ENCODE peak calls at places on chromosomes 5 and 9, in four cellular contexts. N, P, J and H are unnamed samples. For H3K4me1, the result is how much of the 10 kb centered on the place peaks cover.

GRCh38 chr5:146647656-146648199 is 131.7 kb upstream of the GPR151 start:
- DNase-seq in N (peak), P (peak), J (no peak), H (no peak)

GRCh38 chr5:1255081-1255561 is 29.9 kb downstream of the SLC6A18 start:
- DNase-seq in N (no peak), P (no peak), J (no peak), H (peak)

GRCh38 chr5:112929336-112930081 is 7.5 kb upstream of the REEP5 start:
- DNase-seq in N (no peak), P (no peak), J (no peak), H (peak)

GRCh38 chr9:89654025-89654662 is 49.3 kb downstream of the GADD45G start:
- DNase-seq in N (no peak), P (no peak), J (no peak), H (no peak)

GRCh38 chr5:172834570-172835245 is 657 bp downstream of the ERGIC1 start:
- DNase-seq in N (no peak), P (peak), J (no peak), H (peak)

GRCh38 chr5:149288437-149288836 is 16.8 kb downstream of the AFAP1L1 start:
- DNase-seq in N (no peak), P (no peak), J (no peak), H (no peak)

GRCh38 chr5:170280090-170280493 is 17.5 kb downstream of the LCP2 start:
- DNase-seq in N (no peak), P (no peak), J (no peak), H (no peak)

GRCh38 chr9:125472926-125473701 is 211.5 kb downstream of the GAPVD1 start:
- DNase-seq in N (peak), P (peak), J (no peak), H (no peak)

GRCh38 chr5:9956725-9957124 is 293.0 kb downstream of the ATPSCKMT start:
- DNase-seq in N (no peak), P (no peak), J (no peak), H (no peak)

GRCh38 chr9:81150016-81150625 is 539.2 kb downstream of the TLE1 start:
- DNase-seq in N (peak), P (no peak), J (no peak), H (peak)

GRCh38 chr9:16869140-16869903 is 1.1 kb downstream of the BNC2 start:
- DNase-seq in N (peak), P (no peak), J (no peak), H (no peak)

GRCh38 chr5:41856644-41857491 is 13.4 kb downstream of the OXCT1 start:
- DNase-seq in N (peak), P (peak), J (peak), H (peak)

GRCh38 chr9:38368731-38369130 is 23.8 kb upstream of the ALDH1B1 start:
- DNase-seq in N (no peak), P (no peak), J (no peak), H (no peak)

GRCh38 chr9:119284118-119284517 is 85.1 kb downstream of the BRINP1 start:
- DNase-seq in N (peak), P (peak), J (no peak), H (no peak)

GRCh38 chr5:150783422-150783928 is 4.9 kb downstream of the SMIM3 start:
- DNase-seq in N (peak), P (peak), J (peak), H (peak)

GRCh38 chr5:167489202-167489601 is 802.2 kb upstream of the WWC1 start:
- DNase-seq in N (peak), P (peak), J (no peak), H (no peak)

GRCh38 chr5:66608501-66608900 is 12.3 kb downstream of the MAST4 start:
- DNase-seq in N (no peak), P (no peak), J (no peak), H (no peak)

GRCh38 chr9:97615439-97616072 is 17.6 kb downstream of the TSTD2 start:
- DNase-seq in N (peak), P (peak), J (peak), H (peak)

GRCh38 chr5:18742830-18743229 is 1108.6 kb downstream of the TAF11L14 start:
- DNase-seq in N (no peak), P (no peak), J (no peak), H (no peak)

GRCh38 chr5:6626494-6626893 is 6.3 kb downstream of the NSUN2 start:
- DNase-seq in N (no peak), P (no peak), J (no peak), H (no peak)

GRCh38 chr5:143205386-143205785 is 198.1 kb downstream of the NR3C1 start:
- DNase-seq in N (peak), P (peak), J (no peak), H (no peak)

GRCh38 chr5:178223828-178224335 is 8.7 kb downstream of the PHYKPL start:
- DNase-seq in N (no peak), P (no peak), J (no peak), H (no peak)

GRCh38 chr9:129640871-129641750 is 840 bp downstream of the ASB6 start:
- DNase-seq in N (no peak), P (peak), J (no peak), H (no peak)

GRCh38 chr5:53476531-53477480 is 3.6 kb upstream of the FST start:
- DNase-seq in N (no peak), P (no peak), J (no peak), H (no peak)

GRCh38 chr5:53479656-53480473 is 564 bp upstream of the FST start:
- DNase-seq in N (peak), P (peak), J (no peak), H (no peak)

GRCh38 chr5:53480474-53481353 is at the start of gene FST:
- DNase-seq in N (peak), P (peak), J (no peak), H (no peak)

GRCh38 chr5:53479045-53479655 is 1.3 kb upstream of the FST start:
- DNase-seq in N (peak), P (no peak), J (no peak), H (no peak)

DNA sequence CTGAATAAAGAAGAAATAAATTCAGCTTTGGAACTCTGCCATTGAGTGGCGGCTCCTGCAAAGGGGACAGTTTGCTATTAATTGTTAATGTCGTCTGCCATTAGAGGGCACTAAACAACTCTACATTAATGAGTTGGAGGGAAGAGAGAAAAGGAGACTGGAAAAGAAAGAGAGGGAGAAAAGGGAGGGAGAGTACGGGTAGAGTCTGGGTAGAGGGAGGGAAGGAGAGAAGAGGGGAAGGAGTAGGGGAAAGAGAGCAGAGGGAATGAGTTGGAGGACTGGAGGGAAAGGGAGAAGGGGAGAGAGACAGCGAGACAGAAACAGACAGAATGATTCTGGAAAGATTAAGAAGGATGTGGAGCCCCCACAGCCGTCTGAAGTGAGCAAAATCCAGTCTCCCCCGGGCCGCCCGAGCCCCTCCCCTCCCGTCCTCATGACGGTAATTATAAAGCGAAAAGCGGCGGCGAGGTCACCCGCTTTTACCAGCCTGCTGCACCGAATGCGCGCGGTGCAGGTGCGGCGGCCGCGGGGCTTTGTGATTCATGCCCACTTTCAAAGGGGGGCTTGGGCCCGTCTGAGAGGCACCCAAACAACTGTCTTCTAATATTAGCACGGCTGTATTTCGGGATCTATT is 1.9 kb upstream of the FST start:
- DNase-seq in N (peak), P (peak), J (peak), H (no peak)
- TF ChIP-seq EZH2 in N (no peak), P (no peak), J (no peak), H (no peak)

GRCh38 chr9:127955294-127956015 is 17.8 kb upstream of the DPM2 start:
- DNase-seq in N (peak), P (peak), J (peak), H (peak)

GRCh38 chr9:127949827-127950512 is 12.3 kb upstream of the DPM2 start:
- DNase-seq in N (no peak), P (no peak), J (no peak), H (no peak)

GRCh38 chr9:127954831-127955293 is 17.2 kb upstream of the DPM2 start:
- DNase-seq in N (no peak), P (no peak), J (no peak), H (no peak)

GRCh38 chr9:127950513-127951210 is 13.0 kb upstream of the DPM2 start:
- DNase-seq in N (no peak), P (no peak), J (no peak), H (no peak)

DNA sequence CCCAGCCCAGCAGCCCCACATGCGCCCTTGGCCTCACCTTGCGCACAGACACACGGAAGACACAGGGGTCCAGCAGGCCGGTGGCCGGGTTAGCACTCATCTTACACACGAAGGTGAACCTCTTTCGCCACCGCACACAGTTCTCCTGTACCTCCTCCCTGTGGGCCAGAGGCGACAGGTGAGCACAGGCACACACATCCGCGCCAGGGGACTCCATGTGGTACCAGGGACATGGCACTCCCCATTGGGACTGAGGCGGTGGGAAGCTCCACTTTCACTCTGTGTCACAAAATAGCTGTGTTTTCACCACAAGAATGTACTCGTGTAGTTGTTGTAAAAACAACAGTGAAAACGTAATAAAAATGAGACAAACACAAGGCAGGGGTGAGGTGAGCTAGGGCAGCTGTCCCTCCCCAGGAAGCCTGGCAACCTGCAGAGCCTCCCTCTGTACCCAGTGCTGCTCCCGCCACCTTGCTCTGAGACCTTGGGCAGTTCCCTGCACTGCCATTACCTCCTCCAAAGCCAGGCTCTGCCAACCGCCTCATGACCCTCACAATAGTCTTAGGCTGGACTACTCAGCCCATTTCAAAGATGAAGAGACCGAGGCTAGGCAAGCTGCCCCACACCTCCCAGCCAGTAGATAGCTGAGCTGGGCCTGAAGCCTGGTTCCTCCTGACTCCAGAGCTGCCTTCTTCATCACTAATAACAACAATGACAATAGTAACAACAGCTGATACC is 16.3 kb upstream of the DPM2 start:
- DNase-seq in N (no peak), P (no peak), J (no peak), H (no peak)
- H3K4me1 ChIP-seq in N (under half), P (under half), J (half or more), H (under half)

DNA sequence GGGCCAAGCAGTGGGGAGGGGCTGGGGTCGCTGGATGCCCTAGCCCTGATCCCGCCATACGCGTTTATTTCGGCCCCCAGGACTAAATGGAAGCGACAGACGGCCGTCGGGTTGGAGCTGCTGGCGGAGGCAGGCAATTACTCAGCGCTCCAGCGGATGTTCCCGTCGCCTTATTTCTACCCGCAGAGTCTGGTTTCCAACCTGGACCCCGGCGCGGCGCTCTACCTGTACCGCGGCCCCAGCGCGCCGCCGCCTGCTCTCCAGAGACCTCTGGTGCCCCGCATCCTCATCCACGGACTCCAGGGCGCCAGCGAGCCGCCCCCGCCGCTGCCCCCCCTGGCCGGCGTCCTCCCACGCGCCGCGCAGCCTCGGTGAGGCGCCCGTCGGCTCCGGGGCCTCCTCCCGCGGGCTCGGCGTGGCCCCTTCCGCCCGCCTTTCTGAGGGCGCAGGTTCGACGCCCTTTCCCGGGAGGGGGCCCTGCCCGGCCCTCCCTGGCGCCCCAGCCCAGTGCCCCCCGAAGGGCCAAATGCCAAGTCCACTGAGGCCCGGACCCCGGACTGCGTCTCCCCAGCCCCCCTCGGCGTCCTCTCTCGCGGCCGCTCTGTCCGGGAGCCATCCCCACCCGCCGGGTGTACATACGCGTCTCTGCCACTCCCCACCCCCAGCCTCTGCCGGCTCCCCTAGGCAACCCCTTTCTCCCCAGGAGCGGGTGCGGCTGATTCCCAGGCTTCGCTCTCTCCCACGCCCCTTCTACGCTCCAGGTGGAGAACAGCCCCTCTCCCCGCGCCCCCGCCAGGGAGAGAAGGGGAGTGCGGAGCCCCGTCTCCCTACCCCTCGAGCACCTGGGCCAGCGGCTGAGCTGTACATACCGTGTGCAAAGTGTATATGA is 7.0 kb downstream of the BARHL1 start:
- DNase-seq in N (no peak), P (peak), J (no peak), H (no peak)
- TF ChIP-seq EZH2 in N (peak), P (no peak), J (no peak), H (no peak)

DNA sequence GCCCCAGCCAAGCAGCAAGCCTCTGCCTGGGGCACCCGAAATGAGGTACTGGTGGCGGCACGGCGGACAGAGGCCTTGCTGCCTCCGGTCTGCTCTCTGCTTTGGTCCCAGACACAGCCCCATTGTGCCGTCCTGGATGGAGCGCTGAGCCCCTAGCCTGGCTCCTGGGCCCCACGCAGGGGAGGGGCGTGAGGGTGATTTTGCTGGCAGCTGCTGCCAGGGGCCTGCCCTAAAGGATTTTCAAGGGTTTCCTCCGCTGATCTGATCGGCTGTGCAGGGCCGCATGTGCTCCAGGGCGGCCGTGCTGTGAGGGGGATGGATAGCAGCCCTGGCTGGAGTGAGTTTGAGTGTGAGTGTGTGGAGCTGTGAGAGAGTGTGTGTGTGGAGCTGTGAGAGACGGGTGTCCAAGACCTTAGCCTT is 1.3 kb downstream of the GPSM1 start:
- DNase-seq in N (peak), P (peak), J (no peak), H (no peak)
- H3K4me1 ChIP-seq in N (under half), P (under half), J (under half), H (under half)

GRCh38 chr5:14581891-14582796 is 552 bp downstream of the OTULINL start:
- DNase-seq in N (no peak), P (peak), J (peak), H (peak)
- TF ChIP-seq EZH2 in N (peak), P (peak), J (no peak), H (no peak)

GRCh38 chr9:121277518-121278275 is 9.7 kb downstream of the GSN start:
- DNase-seq in N (peak), P (peak), J (no peak), H (no peak)

GRCh38 chr9:121281614-121282291 is 13.8 kb downstream of the GSN start:
- DNase-seq in N (peak), P (peak), J (peak), H (no peak)

GRCh38 chr9:121280715-121281613 is 13.0 kb downstream of the GSN start:
- DNase-seq in N (no peak), P (no peak), J (no peak), H (no peak)

GRCh38 chr9:121278535-121279169 is 10.7 kb downstream of the GSN start:
- DNase-seq in N (peak), P (peak), J (peak), H (peak)

DNA sequence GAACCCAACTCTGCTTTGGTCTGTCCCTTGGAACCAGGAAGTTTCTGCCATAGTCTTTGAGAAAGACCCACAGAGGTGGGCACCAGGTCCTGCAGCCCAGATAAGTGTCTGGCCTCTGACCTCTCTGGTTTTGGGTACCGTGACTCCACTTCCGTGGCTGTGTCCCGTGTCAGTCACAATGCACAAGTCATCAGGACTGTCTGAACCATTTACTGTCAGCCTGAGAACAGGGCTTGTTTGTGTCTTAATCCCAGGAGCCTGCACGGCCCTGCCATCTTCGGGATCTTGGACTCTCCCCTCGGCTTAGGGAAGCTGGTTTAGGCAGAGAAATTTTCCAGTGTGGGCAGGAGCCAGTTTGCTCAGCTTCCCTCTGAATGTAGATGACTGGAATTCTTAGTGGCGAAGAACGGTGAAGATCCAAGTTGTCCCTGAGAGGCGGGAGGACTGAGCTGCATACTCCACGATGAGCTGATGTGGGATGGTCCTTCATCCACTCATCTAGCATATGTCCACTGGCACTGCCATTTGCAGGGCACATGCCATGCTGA is 12.0 kb downstream of the GSN start:
- DNase-seq in N (no peak), P (no peak), J (no peak), H (no peak)
- H3K4me1 ChIP-seq in N (half or more), P (half or more), J (half or more), H (under half)

GRCh38 chr5:59312223-59312622 is 581.3 kb downstream of the PDE4D start:
- DNase-seq in N (no peak), P (no peak), J (no peak), H (no peak)
- TF ChIP-seq EZH2 in N (no peak), P (no peak), J (no peak), H (no peak)

DNA sequence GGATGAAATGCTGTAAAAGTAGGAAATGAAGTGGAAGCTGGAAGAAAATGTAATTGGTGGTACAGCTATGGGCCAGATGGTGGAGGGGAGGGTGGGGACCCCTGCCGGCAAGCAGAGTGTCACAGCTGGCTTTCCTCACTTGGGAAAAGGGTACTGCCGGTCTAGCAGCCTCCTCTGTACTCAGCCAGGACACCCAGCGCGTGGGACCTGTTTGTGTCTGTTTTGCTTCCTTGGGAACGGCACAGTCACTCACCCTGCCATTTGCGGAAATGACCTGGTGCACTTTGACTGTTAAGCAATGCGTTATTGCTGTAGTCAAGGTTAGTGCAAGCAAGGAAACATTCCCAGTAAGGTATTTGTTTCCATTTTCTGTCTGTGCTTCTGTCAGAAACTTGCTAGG is 10.1 kb downstream of the TMEM252 start:
- DNase-seq in N (no peak), P (no peak), J (no peak), H (no peak)
- H3K4me1 ChIP-seq in N (under half), P (under half), J (under half), H (under half)